ENCODE peak calls at places on chromosomes 11 and 22, in eight cellular contexts. J is NCI-H510A; H is neuronal stem cell; F is NCI-H1436; S is stimulated activated CD8-positive, alpha-beta memory T cell treated with anti-CD3 and anti-CD28 coated beads, Interleukin-4, amount 100 ng/mL, for 1 hour; I is AG08395; O is EL; X is effector CD4-positive, alpha-beta T cell. V is an unnamed sample.

GRCh38 chr11:67415501-67416304 is at the start of gene CARNS1:
- DNase-seq in J (peak), H (no peak), F (no peak), S (no peak), I (no peak), O (no peak), X (no peak), V (no peak)

GRCh38 chr11:123235117-123235686 is 40.2 kb upstream of the CLMP start:
- DNase-seq in J (no peak), H (no peak), F (no peak), S (no peak), I (no peak), O (peak), X (peak), V (no peak)

GRCh38 chr11:122756417-122756816 is 81.9 kb upstream of the CRTAM start:
- DNase-seq in J (no peak), H (no peak), F (no peak), S (no peak), I (no peak), O (no peak), X (peak), V (no peak)

GRCh38 chr22:40414306-40414705 is 43.9 kb downstream of the SGSM3 start:
- DNase-seq in J (no peak), H (no peak), F (no peak), S (no peak), I (peak), O (peak), X (no peak), V (no peak)

GRCh38 chr11:121578216-121579063 is 125.7 kb upstream of the SORL1-AS1 start:
- DNase-seq in J (no peak), H (no peak), F (no peak), S (no peak), I (no peak), O (no peak), X (no peak), V (no peak)

GRCh38 chr11:129374993-129375721 is 491 bp upstream of the BARX2 start:
- DNase-seq in J (peak), H (peak), F (no peak), S (no peak), I (no peak), O (no peak), X (no peak), V (no peak)

GRCh38 chr11:119432484-119433368 is 9.8 kb upstream of the THY1 start:
- DNase-seq in J (no peak), H (no peak), F (no peak), S (no peak), I (peak), O (peak), X (no peak), V (peak)

GRCh38 chr11:64856382-64857227 is 12.2 kb upstream of the CDC42BPG start:
- DNase-seq in J (no peak), H (no peak), F (no peak), S (no peak), I (peak), O (peak), X (peak), V (peak)

GRCh38 chr11:6757373-6757967 is 14.3 kb downstream of the OR2AG2 start:
- DNase-seq in J (no peak), H (peak), F (peak), S (peak), I (peak), O (peak), X (peak), V (peak)

GRCh38 chr11:17894929-17895658 is 117.8 kb downstream of the SERGEF start:
- DNase-seq in J (no peak), H (no peak), F (no peak), S (no peak), I (no peak), O (no peak), X (no peak), V (no peak)

GRCh38 chr11:125141686-125142535 is 22.6 kb upstream of the PKNOX2 start:
- DNase-seq in J (no peak), H (peak), F (peak), S (peak), I (peak), O (peak), X (peak), V (no peak)

GRCh38 chr11:46675288-46675851 is 25.0 kb downstream of the ARHGAP1 start:
- DNase-seq in J (no peak), H (no peak), F (no peak), S (no peak), I (peak), O (peak), X (no peak), V (peak)

GRCh38 chr11:32312206-32312817 is 123.0 kb downstream of the WT1 start:
- DNase-seq in J (no peak), H (no peak), F (no peak), S (no peak), I (no peak), O (peak), X (no peak), V (no peak)

GRCh38 chr22:48492371-48493320 is 1335.0 kb downstream of the BRD1 start:
- DNase-seq in J (peak), H (peak), F (peak), S (no peak), I (peak), O (peak), X (no peak), V (peak)

GRCh38 chr22:27876684-27877083 is 42.4 kb downstream of the PITPNB start:
- DNase-seq in J (no peak), H (no peak), F (peak), S (no peak), I (peak), O (no peak), X (no peak), V (no peak)

GRCh38 chr11:62601114-62601363 is 626 bp downstream of the MTA2 start:
- DNase-seq in J (peak), H (no peak), F (no peak), S (no peak), I (peak), O (no peak), X (peak), V (no peak)